ENCODE peak calls at places on chromosomes 1 and 21, in five cellular contexts. D is mammary epithelial cell, A is SK-N-SH, R is adipocyte, F is IMR-90. J is an unnamed sample. For H3K4me1, the result is how much of the 10 kb centered on the place peaks cover.

GRCh38 chr1:235011599-235012435 is 116.8 kb downstream of the TOMM20 start:
- DNase-seq in D (peak), A (peak), R (peak), F (peak), J (peak)

GRCh38 chr1:177786346-177786745 is 183.5 kb downstream of the SEC16B start:
- DNase-seq in D (no peak), A (no peak), R (no peak), F (no peak), J (no peak)

GRCh38 chr1:116243673-116244101 is 129.4 kb upstream of the ATP1A1 start:
- DNase-seq in D (no peak), A (no peak), R (no peak), F (no peak), J (no peak)

GRCh38 chr1:227082999-227083746 is 143.1 kb downstream of the COQ8A start:
- DNase-seq in D (no peak), A (no peak), R (no peak), F (no peak), J (no peak)

GRCh38 chr1:195851804-195852203 is 756.4 kb downstream of the KCNT2 start:
- DNase-seq in D (peak), A (no peak), R (no peak), F (peak), J (no peak)

GRCh38 chr1:114522264-114522575 is 11.2 kb upstream of the TRIM33 start:
- DNase-seq in D (no peak), A (no peak), R (no peak), F (no peak), J (no peak)

GRCh38 chr1:31822766-31823165 is 6.9 kb upstream of the SPOCD1 start:
- DNase-seq in D (no peak), A (no peak), R (peak), F (peak), J (no peak)

GRCh38 chr1:155004352-155005075 is 1.9 kb downstream of the ZBTB7B start:
- DNase-seq in D (no peak), A (no peak), R (peak), F (no peak), J (peak)

GRCh38 chr1:236239186-236239585 is 42.6 kb downstream of the ERO1B start:
- DNase-seq in D (no peak), A (no peak), R (no peak), F (peak), J (no peak)

GRCh38 chr1:4836574-4836973 is 182.2 kb downstream of the AJAP1 start:
- DNase-seq in D (no peak), A (no peak), R (no peak), F (no peak), J (no peak)

GRCh38 chr1:91559838-91560514 is 59.3 kb downstream of the CDC7 start:
- DNase-seq in D (no peak), A (no peak), R (no peak), F (no peak), J (no peak)

GRCh38 chr1:168977618-168978017 is 128.9 kb upstream of the ATP1B1 start:
- DNase-seq in D (no peak), A (no peak), R (no peak), F (no peak), J (no peak)

GRCh38 chr1:35715568-35716002 is 3.1 kb downstream of the C1orf216 start:
- DNase-seq in D (peak), A (peak), R (peak), F (peak), J (peak)

GRCh38 chr21:40049031-40049958 is 182.1 kb downstream of the PCP4 start:
- DNase-seq in D (peak), A (no peak), R (peak), F (peak), J (no peak)

GRCh38 chr1:183632964-183633363 is 2.6 kb downstream of the ARPC5 start:
- DNase-seq in D (no peak), A (no peak), R (no peak), F (no peak), J (no peak)

GRCh38 chr1:8406011-8406410 is 88.1 kb downstream of the SLC45A1 start:
- DNase-seq in D (no peak), A (no peak), R (no peak), F (no peak), J (no peak)

GRCh38 chr1:8409107-8409506 is 91.2 kb downstream of the SLC45A1 start:
- DNase-seq in D (peak), A (no peak), R (peak), F (peak), J (no peak)

GRCh38 chr1:8406946-8407345 is 89.0 kb downstream of the SLC45A1 start:
- DNase-seq in D (no peak), A (no peak), R (peak), F (no peak), J (no peak)

GRCh38 chr1:8408151-8408839 is 90.4 kb downstream of the SLC45A1 start:
- DNase-seq in D (no peak), A (no peak), R (peak), F (peak), J (no peak)

DNA sequence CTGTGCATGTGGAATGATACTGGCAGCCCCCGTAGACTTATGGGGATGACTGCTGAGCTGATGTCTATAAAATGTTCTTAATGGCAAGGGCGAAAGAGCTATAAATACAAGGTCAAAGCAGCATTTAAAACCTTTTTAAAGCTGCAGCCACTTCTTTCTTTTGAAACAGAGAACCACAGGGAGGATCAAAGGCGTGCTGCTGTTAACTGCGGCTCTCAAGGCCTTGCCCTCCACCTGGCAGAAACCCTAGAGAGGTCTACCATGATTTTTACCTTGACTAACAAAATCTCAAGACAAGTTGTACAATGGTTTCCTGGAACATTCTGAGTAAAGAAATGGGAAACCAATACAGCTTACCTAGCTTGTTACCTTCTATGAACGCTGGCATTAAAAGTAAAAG is 89.7 kb downstream of the SLC45A1 start:
- DNase-seq in D (no peak), A (no peak), R (no peak), F (no peak), J (no peak)
- H3K4me1 ChIP-seq in D (under half), A (half or more), R (half or more), F (under half), J (under half)

GRCh38 chr1:47433453-47434050 is 4.3 kb upstream of the FOXD2 start:
- DNase-seq in D (no peak), A (no peak), R (no peak), F (no peak), J (no peak)
- H3K4me3 ChIP-seq in D (no peak), A (no peak), R (no peak), F (no peak), J (no peak)

DNA sequence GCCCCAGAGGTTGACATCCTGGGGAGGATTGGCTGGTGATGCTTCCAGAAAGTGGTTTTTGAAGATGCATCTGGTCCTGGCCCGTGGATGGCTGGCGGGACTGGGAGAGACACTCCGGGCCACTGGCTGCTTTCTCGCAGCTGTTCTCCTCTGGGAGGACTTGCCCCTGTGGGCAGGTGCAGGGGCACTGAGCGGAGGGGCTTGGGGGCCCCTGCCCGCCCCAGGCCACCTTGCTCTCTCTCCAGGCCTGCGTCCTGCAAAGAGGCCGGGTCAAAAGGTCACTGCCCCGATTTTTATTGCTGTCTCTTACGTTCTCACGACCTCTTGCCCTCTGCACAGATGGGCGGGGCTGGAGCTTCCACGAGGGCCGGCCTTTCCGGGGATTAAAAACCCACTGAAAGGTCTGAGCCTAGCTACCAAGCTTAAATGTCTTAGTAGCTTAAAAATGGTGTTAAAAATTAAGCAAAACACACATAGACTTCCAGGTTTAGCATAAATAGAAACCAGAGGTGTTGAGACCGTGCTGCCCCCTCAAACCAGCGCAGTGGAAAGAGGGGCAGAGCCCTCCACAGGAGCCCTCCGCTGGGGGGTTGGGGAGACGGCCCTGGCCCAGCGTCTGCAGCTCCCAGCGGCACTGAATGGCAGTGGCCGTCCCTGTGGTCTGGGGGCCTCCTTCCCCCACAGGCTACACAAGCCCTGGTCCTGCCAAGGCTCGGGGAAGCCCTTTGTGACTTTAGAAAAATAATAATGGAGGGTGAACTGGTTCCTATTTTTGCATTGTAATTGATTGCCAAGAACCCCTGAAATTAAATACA is 43.9 kb downstream of the SKI start:
- DNase-seq in D (no peak), A (no peak), R (no peak), F (no peak), J (no peak)
- H3K4me1 ChIP-seq in D (under half), A (under half), R (half or more), F (half or more), J (under half)

GRCh38 chr1:24963943-24964677 is 34.0 kb upstream of the RUNX3 start:
- DNase-seq in D (no peak), A (no peak), R (no peak), F (no peak), J (peak)

GRCh38 chr1:24961961-24962861 is 32.1 kb upstream of the RUNX3 start:
- DNase-seq in D (no peak), A (no peak), R (no peak), F (no peak), J (peak)

GRCh38 chr1:24964811-24965570 is 34.9 kb upstream of the RUNX3 start:
- DNase-seq in D (no peak), A (no peak), R (no peak), F (peak), J (peak)

GRCh38 chr1:24961334-24961733 is 31.3 kb upstream of the RUNX3 start:
- DNase-seq in D (no peak), A (no peak), R (no peak), F (no peak), J (no peak)

GRCh38 chr1:24963099-24963872 is 33.2 kb upstream of the RUNX3 start:
- DNase-seq in D (no peak), A (no peak), R (no peak), F (no peak), J (peak)
- H3K4me3 ChIP-seq in D (no peak), A (no peak), R (no peak), F (no peak), J (no peak)

DNA sequence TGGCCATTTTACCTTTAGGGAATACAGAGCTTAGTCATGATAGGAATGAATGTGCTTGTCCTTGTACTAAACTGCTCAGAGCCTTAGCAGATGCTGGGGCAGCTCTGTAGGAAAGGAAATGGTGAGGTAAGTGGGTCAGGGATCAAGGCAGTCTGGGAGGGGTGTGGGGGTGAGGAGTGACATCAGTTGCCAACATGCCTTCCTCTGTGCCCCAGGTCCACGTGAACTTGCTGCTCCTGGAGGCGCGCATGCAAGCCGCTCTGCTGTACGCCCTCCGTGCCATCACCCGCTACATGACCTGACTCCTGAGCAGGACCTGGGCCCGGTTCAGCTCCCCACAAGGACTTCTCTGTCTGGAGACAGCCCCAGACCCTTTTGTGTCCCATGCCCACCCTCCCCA is 21.2 kb downstream of the SESN2 start:
- DNase-seq in D (no peak), A (no peak), R (no peak), F (no peak), J (no peak)
- H3K4me1 ChIP-seq in D (under half), A (under half), R (under half), F (under half), J (under half)